ENCODE peak calls at places on chromosome 1, in four cellular contexts. K is A549, P is NCI-H2107, B is fibroblast of pulmonary artery. G is an unnamed sample.

GRCh38 chr1:103516283-103516682 is 9.2 kb upstream of the RNPC3 start:
- DNase-seq in P (no peak), B (no peak), K (no peak), G (no peak)

GRCh38 chr1:37403166-37403565 is 71.2 kb upstream of the ZC3H12A start:
- DNase-seq in B (no peak), K (no peak), P (no peak), G (no peak)

GRCh38 chr1:69221492-69221990 is 346.2 kb upstream of the LRRC7 start:
- DNase-seq in P (no peak), B (no peak), K (no peak), G (no peak)

GRCh38 chr1:39575191-39576015 is 1.2 kb downstream of the PABPC4 start:
- DNase-seq in P (peak; percentile 100), K (no peak), B (peak; percentile 73), G (peak; percentile 30)

GRCh38 chr1:41677586-41677985 is 193.1 kb upstream of the EDN2 start:
- DNase-seq in K (no peak), P (no peak), B (no peak), G (no peak)

GRCh38 chr1:163069142-163069541 is at the start of gene RGS4:
- DNase-seq in B (peak; percentile 98), K (no peak), P (no peak), G (no peak)

GRCh38 chr1:234583755-234584430 is 26.1 kb downstream of the IRF2BP2 start:
- DNase-seq in B (no peak), P (no peak), K (no peak), G (no peak)

GRCh38 chr1:178684111-178684510 is 40.9 kb upstream of the RALGPS2 start:
- DNase-seq in B (no peak), K (no peak), P (no peak), G (no peak)

GRCh38 chr1:228415853-228416216 is 826 bp downstream of the TRIM17 start:
- DNase-seq in B (no peak), P (no peak), K (no peak), G (no peak)

GRCh38 chr1:214553142-214553710 is 1.8 kb upstream of the PTPN14 start:
- DNase-seq in B (no peak), P (no peak), K (no peak), G (no peak)

GRCh38 chr1:223670458-223671159 is 5.1 kb upstream of the CAPN8 start:
- DNase-seq in P (no peak), B (peak; percentile 30), K (peak; percentile 51), G (peak; percentile 45)

GRCh38 chr1:160309183-160309535 is 24.2 kb upstream of the PEX19 start:
- DNase-seq in K (no peak), P (no peak), B (peak; percentile 30), G (no peak)

GRCh38 chr1:174445817-174446216 is 1.9 kb upstream of the GPR52 start:
- DNase-seq in K (no peak), B (no peak), P (no peak), G (no peak)

GRCh38 chr1:172143384-172144025 is 277.0 kb upstream of the C1orf105 start:
- DNase-seq in P (no peak), B (peak; percentile 92), K (no peak), G (no peak)

GRCh38 chr1:223531742-223532341 is 133.7 kb downstream of the CAPN8 start:
- DNase-seq in B (peak; percentile 44), K (peak; percentile 66), P (peak; percentile 44), G (peak; percentile 52)

GRCh38 chr1:54120698-54121481 is 31.9 kb downstream of the CDCP2 start:
- DNase-seq in B (no peak), P (no peak), K (peak; percentile 33), G (no peak)

GRCh38 chr1:118335372-118335771 is 150.3 kb upstream of the SPAG17 start:
- DNase-seq in P (no peak), B (peak; percentile 18), K (no peak), G (no peak)

G was measured in SW480.